ENCODE peak calls at places on chromosomes 6 and 20, in five cellular contexts. One of them, this sample, is unnamed.

GRCh38 chr6:92000112-92000511 is 1413.2 kb upstream of the MAP3K7 start:
- DNase-seq in neuronal stem cell: no peak
- DNase-seq in H1: no peak
- DNase-seq in IMR-90: no peak
- DNase-seq in H9: no peak
- DNase-seq in this sample: no peak

GRCh38 chr6:156773935-156774871 is 3.0 kb upstream of the ARID1B start:
- DNase-seq in IMR-90: no peak
- DNase-seq in H1: no peak
- DNase-seq in H9: no peak
- DNase-seq in neuronal stem cell: no peak
- DNase-seq in this sample: no peak

GRCh38 chr20:59015812-59016711 is 3.2 kb upstream of the TUBB1 start:
- DNase-seq in neuronal stem cell: no peak
- DNase-seq in H1: no peak
- DNase-seq in IMR-90: no peak
- DNase-seq in H9: no peak
- DNase-seq in this sample: no peak

GRCh38 chr6:101444717-101445116 is 51.2 kb downstream of the GRIK2 start:
- DNase-seq in H9: no peak
- DNase-seq in neuronal stem cell: no peak
- DNase-seq in IMR-90: no peak
- DNase-seq in H1: no peak
- DNase-seq in this sample: no peak

GRCh38 chr20:11902264-11902663 is 15.4 kb upstream of the BTBD3 start:
- DNase-seq in IMR-90: peak; percentile 82
- DNase-seq in H1: no peak
- DNase-seq in neuronal stem cell: no peak
- DNase-seq in H9: no peak
- DNase-seq in this sample: peak; percentile 85

GRCh38 chr6:37587776-37588744 is 88.4 kb upstream of the CCDC167 start:
- DNase-seq in H9: no peak
- DNase-seq in H1: no peak
- DNase-seq in IMR-90: no peak
- DNase-seq in neuronal stem cell: no peak
- DNase-seq in this sample: no peak

GRCh38 chr6:20463396-20463795 is 61.7 kb downstream of the E2F3 start:
- DNase-seq in neuronal stem cell: no peak
- DNase-seq in IMR-90: no peak
- DNase-seq in H9: no peak
- DNase-seq in H1: no peak
- DNase-seq in this sample: no peak

GRCh38 chr6:169215201-169215661 is 38.4 kb downstream of the THBS2 start:
- DNase-seq in H1: no peak
- DNase-seq in H9: no peak
- DNase-seq in IMR-90: peak; percentile 35
- DNase-seq in neuronal stem cell: no peak
- DNase-seq in this sample: no peak

GRCh38 chr6:139965393-139965792 is 590.9 kb upstream of the CITED2 start:
- DNase-seq in neuronal stem cell: no peak
- DNase-seq in H9: no peak
- DNase-seq in IMR-90: peak; percentile 68
- DNase-seq in H1: no peak
- DNase-seq in this sample: peak; percentile 53

GRCh38 chr6:43788305-43788704 is 18.3 kb downstream of the VEGFA start:
- DNase-seq in IMR-90: no peak
- DNase-seq in H9: no peak
- DNase-seq in neuronal stem cell: no peak
- DNase-seq in H1: no peak
- DNase-seq in this sample: no peak

GRCh38 chr20:62795023-62795761 is 1.1 kb upstream of the MRGBP start:
- DNase-seq in H9: peak; percentile 65
- DNase-seq in IMR-90: peak; percentile 49
- DNase-seq in neuronal stem cell: peak; percentile 51
- DNase-seq in H1: no peak
- DNase-seq in this sample: peak; percentile 83

GRCh38 chr6:3328145-3328544 is 69.4 kb downstream of the PSMG4 start:
- DNase-seq in IMR-90: peak; percentile 52
- DNase-seq in H1: no peak
- DNase-seq in neuronal stem cell: no peak
- DNase-seq in H9: no peak
- DNase-seq in this sample: no peak

GRCh38 chr20:62376112-62377063 is 9.3 kb upstream of the LAMA5 start:
- DNase-seq in H1: peak; percentile 78
- DNase-seq in H9: peak; percentile 94
- DNase-seq in IMR-90: peak; percentile 32
- DNase-seq in neuronal stem cell: peak; percentile 86
- DNase-seq in this sample: peak; percentile 83

GRCh38 chr6:82364087-82365010 is 732 bp downstream of the TPBG start:
- DNase-seq in neuronal stem cell: peak; percentile 71
- DNase-seq in IMR-90: peak; percentile 60
- DNase-seq in H1: no peak
- DNase-seq in H9: peak; percentile 78
- DNase-seq in this sample: peak; percentile 76

GRCh38 chr6:73523434-73524123 is 2.7 kb upstream of the EEF1A1 start:
- DNase-seq in H9: peak; percentile 66
- DNase-seq in IMR-90: peak; percentile 16
- DNase-seq in H1: no peak
- DNase-seq in neuronal stem cell: no peak
- DNase-seq in this sample: no peak

GRCh38 chr6:16723833-16724232 is 37.4 kb downstream of the ATXN1 start:
- DNase-seq in H1: peak; percentile 47
- DNase-seq in IMR-90: peak; percentile 96
- DNase-seq in neuronal stem cell: no peak
- DNase-seq in H9: peak; percentile 58
- DNase-seq in this sample: peak; percentile 95

GRCh38 chr6:39484276-39484675 is 161.8 kb upstream of the KCNK16 start:
- DNase-seq in neuronal stem cell: no peak
- DNase-seq in H9: no peak
- DNase-seq in H1: no peak
- DNase-seq in IMR-90: no peak
- DNase-seq in this sample: no peak

GRCh38 chr6:1187293-1188131 is 124.4 kb upstream of the FOXQ1 start:
- DNase-seq in neuronal stem cell: no peak
- DNase-seq in H1: no peak
- DNase-seq in IMR-90: no peak
- DNase-seq in H9: no peak
- DNase-seq in this sample: peak; percentile 10

GRCh38 chr20:16824664-16825063 is 76.5 kb downstream of the OTOR start:
- DNase-seq in H1: no peak
- DNase-seq in neuronal stem cell: no peak
- DNase-seq in IMR-90: no peak
- DNase-seq in H9: no peak
- DNase-seq in this sample: no peak

GRCh38 chr6:26017567-26017966 is 55.0 kb downstream of the TRIM38 start:
- DNase-seq in H1: no peak
- DNase-seq in neuronal stem cell: peak; percentile 67
- DNase-seq in H9: peak; percentile 80
- DNase-seq in IMR-90: peak; percentile 95
- DNase-seq in this sample: peak; percentile 80

GRCh38 chr6:126672654-126673053 is 332.7 kb downstream of the CENPW start:
- DNase-seq in H9: no peak
- DNase-seq in H1: no peak
- DNase-seq in neuronal stem cell: no peak
- DNase-seq in IMR-90: no peak
- DNase-seq in this sample: no peak

GRCh38 chr6:76026101-76026500 is 46.4 kb downstream of the IMPG1 start:
- DNase-seq in IMR-90: no peak
- DNase-seq in neuronal stem cell: peak; percentile 31
- DNase-seq in H9: no peak
- DNase-seq in H1: no peak
- DNase-seq in this sample: peak; percentile 33

GRCh38 chr6:12576389-12576788 is 140.2 kb upstream of the PHACTR1 start:
- DNase-seq in neuronal stem cell: no peak
- DNase-seq in H1: no peak
- DNase-seq in H9: no peak
- DNase-seq in IMR-90: peak; percentile 58
- DNase-seq in this sample: no peak

GRCh38 chr20:48722737-48723191 is 105.0 kb downstream of the PREX1 start:
- DNase-seq in IMR-90: no peak
- DNase-seq in H1: no peak
- DNase-seq in H9: no peak
- DNase-seq in neuronal stem cell: no peak
- DNase-seq in this sample: peak; percentile 45

GRCh38 chr6:26536571-26537159 is 1.5 kb upstream of the HMGN4 start:
- DNase-seq in H1: no peak
- DNase-seq in IMR-90: peak; percentile 77
- DNase-seq in neuronal stem cell: peak; percentile 35
- DNase-seq in H9: peak; percentile 43
- DNase-seq in this sample: peak; percentile 82

GRCh38 chr20:63290677-63291472 is 2.1 kb upstream of the COL20A1 start:
- DNase-seq in IMR-90: peak; percentile 11
- DNase-seq in neuronal stem cell: peak; percentile 44
- DNase-seq in H1: peak; percentile 33
- DNase-seq in H9: peak; percentile 85
- DNase-seq in this sample: peak; percentile 46

GRCh38 chr6:157954150-157955117 is 27.2 kb upstream of the SYNJ2 start:
- DNase-seq in IMR-90: peak; percentile 26
- DNase-seq in H1: no peak
- DNase-seq in neuronal stem cell: no peak
- DNase-seq in H9: peak; percentile 66
- DNase-seq in this sample: no peak

GRCh38 chr20:13274311-13274965 is 53.4 kb downstream of the ISM1 start:
- DNase-seq in IMR-90: no peak
- DNase-seq in H9: peak; percentile 85
- DNase-seq in neuronal stem cell: peak; percentile 26
- DNase-seq in H1: peak; percentile 19
- DNase-seq in this sample: no peak

GRCh38 chr20:17594443-17594842 is 24.6 kb downstream of the DSTN start:
- DNase-seq in neuronal stem cell: no peak
- DNase-seq in IMR-90: peak; percentile 87
- DNase-seq in H9: no peak
- DNase-seq in H1: no peak
- DNase-seq in this sample: peak; percentile 77

GRCh38 chr6:20433321-20433720 is 31.6 kb downstream of the E2F3 start:
- DNase-seq in H9: no peak
- DNase-seq in neuronal stem cell: no peak
- DNase-seq in IMR-90: no peak
- DNase-seq in H1: no peak
- DNase-seq in this sample: no peak

DNA sequence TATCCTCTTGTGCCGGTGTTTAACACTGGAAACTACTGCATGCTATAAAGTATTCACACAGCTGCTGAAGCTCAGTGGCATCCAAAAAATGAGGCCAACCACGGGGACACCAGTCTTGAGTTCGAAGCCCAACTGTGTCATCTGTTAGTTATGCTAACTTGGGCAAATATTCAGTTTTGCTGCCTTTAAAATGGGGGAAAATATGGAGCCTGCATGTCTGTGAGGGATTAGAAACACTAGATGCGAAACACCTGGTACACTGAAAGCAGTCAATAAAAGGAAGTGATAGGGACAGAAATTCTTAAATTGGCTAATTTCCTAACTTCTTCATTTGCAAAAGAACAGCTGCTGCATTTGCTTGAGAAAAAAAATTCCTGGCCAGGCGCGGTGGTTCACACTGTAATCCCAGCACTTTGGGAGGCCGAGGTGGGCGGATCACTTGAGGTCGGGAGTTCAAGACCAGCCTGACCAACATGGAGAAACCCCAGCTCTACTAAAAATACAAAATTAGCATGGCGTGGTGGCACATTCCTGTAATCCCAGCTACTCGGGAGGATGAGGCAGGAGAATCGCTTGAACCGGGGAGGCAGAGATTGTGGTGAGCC is 36.5 kb upstream of the MLIP start:
- DNase-seq in H1: no peak
- DNase-seq in neuronal stem cell: no peak
- DNase-seq in IMR-90: no peak
- DNase-seq in H9: no peak
- DNase-seq in this sample: no peak
- H2BK15ac ChIP-seq in H1: no peak overlapping the region
- H2BK15ac ChIP-seq in neuronal stem cell: no peak overlapping the region
- H2BK15ac ChIP-seq in IMR-90: no peak overlapping the region
- H2BK15ac ChIP-seq in H9: no peak overlapping the region
- H2BK15ac ChIP-seq in this sample: no peak overlapping the region

GRCh38 chr6:30716879-30717128 is 277 bp downstream of the MDC1 start:
- DNase-seq in IMR-90: no peak
- DNase-seq in H9: no peak
- DNase-seq in H1: no peak
- DNase-seq in neuronal stem cell: no peak
- DNase-seq in this sample: no peak
- H3K14ac ChIP-seq in IMR-90: peak overlapping the region; percentile 83
- H3K14ac ChIP-seq in H9: peak overlapping the region; percentile 44
- H3K14ac ChIP-seq in H1: no peak overlapping the region
- H3K14ac ChIP-seq in neuronal stem cell: no peak overlapping the region
- H3K14ac ChIP-seq in this sample: no peak overlapping the region

GRCh38 chr6:54057068-54057467 is 54.2 kb upstream of the MLIP start:
- DNase-seq in neuronal stem cell: no peak
- DNase-seq in H9: no peak
- DNase-seq in IMR-90: no peak
- DNase-seq in H1: no peak
- DNase-seq in this sample: no peak
- H2BK15ac ChIP-seq in neuronal stem cell: no peak overlapping the region
- H2BK15ac ChIP-seq in H9: no peak overlapping the region
- H2BK15ac ChIP-seq in IMR-90: no peak overlapping the region
- H2BK15ac ChIP-seq in H1: no peak overlapping the region
- H2BK15ac ChIP-seq in this sample: no peak overlapping the region

GRCh38 chr6:167744681-167745659 is 81.7 kb upstream of the AFDN start:
- DNase-seq in IMR-90: no peak
- DNase-seq in H1: no peak
- DNase-seq in neuronal stem cell: no peak
- DNase-seq in H9: no peak
- DNase-seq in this sample: peak; percentile 89

GRCh38 chr6:167747645-167748044 is 79.1 kb upstream of the AFDN start:
- DNase-seq in IMR-90: no peak
- DNase-seq in H9: no peak
- DNase-seq in H1: no peak
- DNase-seq in neuronal stem cell: no peak
- DNase-seq in this sample: no peak

GRCh38 chr6:167746377-167747151 is 80.1 kb upstream of the AFDN start:
- DNase-seq in IMR-90: no peak
- DNase-seq in H9: no peak
- DNase-seq in neuronal stem cell: no peak
- DNase-seq in H1: no peak
- DNase-seq in this sample: peak; percentile 34

GRCh38 chr6:167747152-167747427 is 79.6 kb upstream of the AFDN start:
- DNase-seq in neuronal stem cell: no peak
- DNase-seq in H1: no peak
- DNase-seq in IMR-90: no peak
- DNase-seq in H9: no peak
- DNase-seq in this sample: no peak

DNA sequence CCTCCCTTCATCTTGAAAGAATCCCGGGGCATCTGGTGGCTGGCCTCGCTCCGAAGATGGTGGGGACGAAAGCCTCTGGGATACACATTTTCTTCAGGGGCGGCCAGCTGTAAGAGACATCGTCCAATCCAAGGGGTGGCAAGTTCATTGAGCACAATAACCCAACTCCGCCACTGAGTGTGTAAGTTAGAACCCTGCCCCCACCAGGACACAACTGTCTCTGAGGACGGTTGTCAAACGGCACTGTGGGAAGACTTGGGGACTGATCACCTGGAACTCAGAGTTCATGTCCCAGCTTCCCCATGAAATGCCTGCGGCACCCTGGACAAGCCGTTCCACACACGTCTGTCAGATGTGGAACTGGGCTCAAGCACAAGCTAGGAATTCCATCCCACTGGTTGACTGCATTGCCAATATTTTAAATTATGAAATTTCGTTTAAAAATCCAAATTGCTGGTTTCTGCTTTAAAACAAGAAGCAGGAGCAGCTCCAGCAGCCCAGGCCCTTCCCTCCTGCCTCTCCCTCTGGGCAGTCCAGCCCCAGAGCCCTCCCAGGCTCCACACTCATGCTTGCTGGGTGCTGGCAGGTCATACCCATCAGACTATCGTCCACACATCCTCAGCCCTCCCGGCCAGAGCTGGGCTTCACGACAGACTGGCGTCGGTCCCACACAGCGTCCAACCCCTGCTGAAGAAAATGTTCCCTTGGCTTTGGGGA is 80.9 kb upstream of the AFDN start:
- DNase-seq in H1: no peak
- DNase-seq in H9: no peak
- DNase-seq in neuronal stem cell: no peak
- DNase-seq in IMR-90: no peak
- DNase-seq in this sample: no peak
- H3K14ac ChIP-seq in H1: no peak overlapping the region
- H3K14ac ChIP-seq in H9: no peak overlapping the region
- H3K14ac ChIP-seq in neuronal stem cell: no peak overlapping the region
- H3K14ac ChIP-seq in IMR-90: no peak overlapping the region
- H3K14ac ChIP-seq in this sample: no peak overlapping the region

This sample was measured in mesenchymal stem cell.